ENCODE peak calls at places on chromosome 4, in four cellular contexts. M is K562, K is H9, U is IMR-90. G is an unnamed sample.

GRCh38 chr4:72909461-72909860 is 160.1 kb downstream of the COX18 start:
- DNase-seq in M (peak; percentile 27), U (no peak), K (peak; percentile 48), G (no peak)

GRCh38 chr4:155388162-155388561 is 11.4 kb upstream of the MAP9 start:
- DNase-seq in K (no peak), U (no peak), M (no peak), G (no peak)

GRCh38 chr4:2324891-2325290 is 63.0 kb upstream of the MXD4 start:
- DNase-seq in K (no peak), M (no peak), U (no peak), G (no peak)

GRCh38 chr4:124337874-124338273 is 374.7 kb downstream of the ANKRD50 start:
- DNase-seq in U (peak; percentile 54), M (peak; percentile 61), K (no peak), G (no peak)

GRCh38 chr4:7193040-7193958 is 961 bp downstream of the SORCS2 start:
- DNase-seq in U (no peak), K (peak; percentile 40), M (no peak), G (no peak)

GRCh38 chr4:108561086-108561485 is 59.3 kb upstream of the RPL34 start:
- DNase-seq in K (no peak), U (no peak), M (no peak), G (no peak)

GRCh38 chr4:184329235-184330007 is 111.7 kb upstream of the ENPP6 start:
- DNase-seq in M (no peak), K (no peak), U (no peak), G (no peak)

GRCh38 chr4:47222276-47222675 is 190.9 kb downstream of the GABRB1 start:
- DNase-seq in K (no peak), U (peak; percentile 22), M (no peak), G (no peak)

GRCh38 chr4:98608343-98608742 is 50.1 kb downstream of the TSPAN5 start:
- DNase-seq in K (no peak), M (no peak), U (no peak), G (no peak)

GRCh38 chr4:87363552-87363951 is 27.4 kb downstream of the HSD17B11 start:
- DNase-seq in M (no peak), U (no peak), K (no peak), G (no peak)

GRCh38 chr4:177554966-177555574 is 112.8 kb upstream of the AGA start:
- DNase-seq in K (no peak), M (peak; percentile 38), U (peak; percentile 50), G (no peak)

DNA sequence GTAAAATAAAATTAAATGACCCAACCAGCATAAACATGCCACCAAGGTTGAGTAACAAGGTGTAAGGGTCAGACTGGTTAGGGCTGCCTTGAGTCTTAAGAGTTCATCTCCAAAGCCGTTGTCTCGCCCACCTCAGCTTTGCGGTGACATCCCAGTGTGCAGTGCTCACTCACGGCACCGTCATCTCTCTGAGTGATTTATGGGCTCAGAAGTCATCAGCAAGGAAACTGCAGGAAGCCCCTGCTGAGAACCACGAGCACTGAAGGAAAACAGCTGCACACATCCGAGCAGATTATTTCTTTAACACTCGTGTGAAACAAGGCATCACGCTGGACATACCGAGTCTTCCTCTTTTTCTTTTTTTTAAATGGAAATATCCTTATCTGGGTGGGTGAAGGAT is 411.1 kb downstream of the TRIML1 start:
- DNase-seq in K (no peak), U (peak; percentile 5), M (no peak), G (no peak)
- H3K9ac ChIP-seq in K (no peak overlapping the region), U (no peak overlapping the region), M (no peak overlapping the region), G (no peak overlapping the region)

DNA sequence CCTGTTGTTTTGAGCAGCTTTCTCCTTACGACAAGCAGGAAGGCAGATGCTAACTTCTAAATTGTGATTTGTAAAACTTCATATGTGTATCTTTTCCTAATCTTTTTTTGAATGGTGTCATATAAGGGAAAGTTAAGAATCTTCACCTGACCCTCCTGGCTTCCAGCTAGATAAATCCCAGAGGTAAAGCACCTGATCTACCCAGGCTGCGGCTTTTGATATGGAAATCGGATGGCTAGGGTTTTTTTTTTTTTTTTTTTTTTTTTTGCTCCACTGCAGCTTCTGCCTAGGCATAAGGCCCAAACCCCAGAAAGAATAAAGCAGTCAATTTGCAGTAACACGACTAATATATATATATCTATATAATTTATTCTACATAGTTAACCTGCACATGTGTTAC is 10.0 kb downstream of the MAB21L2 start:
- DNase-seq in U (no peak), M (no peak), K (peak; percentile 24), G (no peak)
- H3K27ac ChIP-seq in U (no peak overlapping the region), M (no peak overlapping the region), K (no peak overlapping the region), G (no peak overlapping the region)

GRCh38 chr4:74615411-74615810 is 170.5 kb downstream of the AREG start:
- DNase-seq in M (no peak), U (no peak), K (no peak), G (no peak)
- TF ChIP-seq CTCF in M (no peak), U (no peak), K (no peak), G (no peak)

DNA sequence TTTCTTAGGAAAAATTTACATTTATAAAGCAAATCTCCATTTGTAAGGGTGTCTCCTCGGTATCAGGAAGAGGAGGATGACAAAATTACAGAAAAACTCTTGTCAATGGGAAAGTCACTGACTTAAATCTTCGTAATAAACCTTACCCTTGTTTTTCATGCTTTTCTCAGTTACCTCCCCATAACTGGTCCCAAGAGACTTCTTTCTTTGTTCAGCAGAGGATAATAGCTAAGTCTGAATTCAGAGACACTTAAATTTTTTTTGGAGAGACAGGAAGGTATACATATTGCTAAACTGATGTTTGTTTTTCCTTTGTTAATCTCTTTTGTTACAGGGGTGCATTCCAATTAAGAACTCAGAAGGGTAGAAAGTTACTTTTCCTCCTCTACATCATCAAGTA is 125.5 kb upstream of the JADE1 start:
- DNase-seq in U (no peak), M (no peak), K (no peak), G (no peak)
- H3K9ac ChIP-seq in U (no peak overlapping the region), M (no peak overlapping the region), K (no peak overlapping the region), G (no peak overlapping the region)

GRCh38 chr4:40307627-40308497 is 27.3 kb upstream of the CHRNA9 start:
- DNase-seq in K (peak; percentile 43), M (peak; percentile 83), U (no peak), G (no peak)
- H3K27ac ChIP-seq in K (peak overlapping the region; percentile 81), M (peak overlapping the region; percentile 37), U (no peak overlapping the region), G (no peak overlapping the region)

DNA sequence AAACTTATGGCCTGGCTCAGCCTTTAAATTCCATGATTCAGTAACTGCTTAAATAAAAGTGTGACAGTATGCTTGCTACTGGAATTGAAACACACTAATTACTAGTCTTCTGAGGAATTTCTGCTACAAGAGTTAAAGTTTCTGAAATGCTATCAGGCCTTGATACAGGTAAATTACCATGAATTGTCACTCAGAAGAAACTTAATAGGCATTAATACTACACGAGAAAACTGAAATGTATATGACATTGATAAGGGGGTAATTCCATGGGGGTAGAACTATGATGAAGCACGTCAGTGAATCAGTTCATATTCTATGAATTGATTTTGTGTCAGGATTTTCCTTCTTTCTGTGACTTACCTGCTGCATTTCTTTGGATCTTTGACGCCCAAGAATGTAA is 3.0 kb upstream of the NPY1R start:
- DNase-seq in K (no peak), U (no peak), M (no peak), G (no peak)
- TF ChIP-seq CTCF in K (no peak), U (no peak), M (no peak), G (no peak)

GRCh38 chr4:82430193-82431025 is at the start of the genes ENOPH1 and HNRNPDL:
- DNase-seq in M (peak; percentile 99), K (peak; percentile 97), U (peak; percentile 94), G (peak; percentile 98)
- H3K9ac ChIP-seq in M (peak within 1 kb of the TSS; percentile 100), K (peak within 1 kb of the TSS; percentile 97), U (peak within 1 kb of the TSS; percentile 96), G (peak within 1 kb of the TSS; percentile 90)

GRCh38 chr4:24514808-24515207 is 69.5 kb downstream of the DHX15 start:
- DNase-seq in K (no peak), U (no peak), M (no peak), G (no peak)
- H3K27ac ChIP-seq in K (no peak overlapping the region), U (no peak overlapping the region), M (no peak overlapping the region), G (no peak overlapping the region)